ENCODE peak calls at places on chromosomes 11 and 22, in five cellular contexts. C is NT2/D1, A is HEK293T, T is HepG2, P is H1. J is an unnamed sample.

GRCh38 chr22:48921411-48921903 is 906.2 kb downstream of the BRD1 start:
- DNase-seq in P (no peak), C (no peak), A (no peak), T (no peak), J (no peak)

GRCh38 chr11:69523453-69523852 is 42.0 kb downstream of the LINC01488 start:
- DNase-seq in C (no peak), P (no peak), T (no peak), A (no peak), J (no peak)

GRCh38 chr11:133919330-133920108 is 37.2 kb downstream of the IGSF9B start:
- DNase-seq in P (no peak), A (no peak), C (no peak), T (no peak), J (no peak)

GRCh38 chr11:62593434-62594044 is 2.2 kb upstream of the TUT1 start:
- DNase-seq in C (peak), A (peak), T (peak), P (no peak), J (no peak)

GRCh38 chr22:17366830-17367229 is 2.4 kb upstream of the CECR2 start:
- DNase-seq in P (no peak), T (no peak), C (no peak), A (peak), J (no peak)

GRCh38 chr11:10305964-10306918 is 1.4 kb downstream of the ADM start:
- DNase-seq in T (no peak), A (no peak), C (no peak), P (no peak), J (no peak)

GRCh38 chr22:25955323-25955722 is 213.3 kb downstream of the MYO18B start:
- DNase-seq in P (no peak), A (no peak), C (no peak), T (no peak), J (no peak)

GRCh38 chr22:47307812-47308211 is 545.4 kb downstream of the TBC1D22A start:
- DNase-seq in P (no peak), C (no peak), T (no peak), A (no peak), J (no peak)

GRCh38 chr11:132904566-132904965 is 627.7 kb downstream of the OPCML start:
- DNase-seq in C (no peak), P (no peak), A (no peak), T (no peak), J (no peak)

GRCh38 chr11:73205666-73206343 is 12.3 kb upstream of the P2RY2 start:
- DNase-seq in T (no peak), C (no peak), A (no peak), P (no peak), J (no peak)

GRCh38 chr11:79102821-79103220 is 338.0 kb downstream of the TENM4 start:
- DNase-seq in T (no peak), C (no peak), A (no peak), P (no peak), J (no peak)

GRCh38 chr11:10325398-10326079 is 20.7 kb downstream of the ADM start:
- DNase-seq in T (no peak), P (no peak), A (no peak), C (no peak), J (no peak)

GRCh38 chr11:87185228-87185627 is 147.5 kb downstream of the TMEM135 start:
- DNase-seq in P (no peak), A (no peak), T (no peak), C (no peak), J (no peak)

GRCh38 chr11:8267831-8268529 is 4.3 kb upstream of the LMO1 start:
- DNase-seq in T (no peak), P (no peak), C (no peak), A (no peak), J (no peak)

GRCh38 chr11:75142714-75143419 is 8.0 kb upstream of the SLCO2B1 start:
- DNase-seq in C (peak), A (no peak), P (peak), T (peak), J (peak)

GRCh38 chr11:17595526-17596309 is 48.7 kb downstream of the OTOG start:
- DNase-seq in T (no peak), A (no peak), P (no peak), C (no peak), J (no peak)

GRCh38 chr11:26187639-26188038 is 144.3 kb upstream of the ANO3 start:
- DNase-seq in T (peak), P (no peak), C (no peak), A (no peak), J (no peak)

GRCh38 chr11:33867566-33867965 is 24.3 kb downstream of the LMO2 start:
- DNase-seq in P (no peak), T (no peak), C (no peak), A (no peak), J (no peak)

GRCh38 chr11:130873766-130874165 is 42.5 kb downstream of the SNX19 start:
- DNase-seq in T (no peak), P (no peak), A (no peak), C (no peak), J (no peak)

GRCh38 chr11:17650601-17650911 is 68.8 kb upstream of the MYOD1 start:
- DNase-seq in C (no peak), A (no peak), T (no peak), P (no peak), J (no peak)

GRCh38 chr11:6129634-6130033 is 22.1 kb downstream of the OR56B4 start:
- DNase-seq in C (no peak), P (no peak), A (no peak), T (no peak), J (no peak)

GRCh38 chr11:76471378-76471777 is 26.6 kb downstream of the EMSY start:
- DNase-seq in T (no peak), C (no peak), P (no peak), A (no peak), J (no peak)

GRCh38 chr11:57762235-57762866 is 749 bp downstream of the CTNND1 start:
- DNase-seq in P (no peak), T (no peak), C (no peak), A (peak), J (no peak)

GRCh38 chr11:77067776-77068460 is 1.1 kb downstream of the CAPN5 start:
- DNase-seq in P (no peak), C (no peak), A (no peak), T (no peak), J (no peak)

GRCh38 chr22:21942407-21942895 is 10.2 kb downstream of the PPM1F start:
- DNase-seq in T (no peak), A (no peak), P (no peak), C (no peak), J (no peak)

GRCh38 chr11:128210148-128210940 is 377.0 kb downstream of the ETS1 start:
- DNase-seq in C (peak), P (peak), A (no peak), T (peak), J (no peak)

GRCh38 chr11:71446942-71447688 is 1.1 kb downstream of the DHCR7 start:
- DNase-seq in P (no peak), T (peak), C (no peak), A (no peak), J (no peak)

GRCh38 chr11:1561266-1561665 is 10.8 kb downstream of the DUSP8 start:
- DNase-seq in A (no peak), C (no peak), T (no peak), P (no peak), J (no peak)

GRCh38 chr11:1561955-1562354 is 10.1 kb downstream of the DUSP8 start:
- DNase-seq in T (no peak), C (no peak), P (no peak), A (no peak), J (no peak)

GRCh38 chr11:1560618-1561251 is 11.3 kb downstream of the DUSP8 start:
- DNase-seq in A (no peak), C (no peak), T (no peak), P (no peak), J (no peak)

GRCh38 chr11:1559103-1559951 is 12.7 kb downstream of the DUSP8 start:
- DNase-seq in C (no peak), A (no peak), T (no peak), P (no peak), J (no peak)

DNA sequence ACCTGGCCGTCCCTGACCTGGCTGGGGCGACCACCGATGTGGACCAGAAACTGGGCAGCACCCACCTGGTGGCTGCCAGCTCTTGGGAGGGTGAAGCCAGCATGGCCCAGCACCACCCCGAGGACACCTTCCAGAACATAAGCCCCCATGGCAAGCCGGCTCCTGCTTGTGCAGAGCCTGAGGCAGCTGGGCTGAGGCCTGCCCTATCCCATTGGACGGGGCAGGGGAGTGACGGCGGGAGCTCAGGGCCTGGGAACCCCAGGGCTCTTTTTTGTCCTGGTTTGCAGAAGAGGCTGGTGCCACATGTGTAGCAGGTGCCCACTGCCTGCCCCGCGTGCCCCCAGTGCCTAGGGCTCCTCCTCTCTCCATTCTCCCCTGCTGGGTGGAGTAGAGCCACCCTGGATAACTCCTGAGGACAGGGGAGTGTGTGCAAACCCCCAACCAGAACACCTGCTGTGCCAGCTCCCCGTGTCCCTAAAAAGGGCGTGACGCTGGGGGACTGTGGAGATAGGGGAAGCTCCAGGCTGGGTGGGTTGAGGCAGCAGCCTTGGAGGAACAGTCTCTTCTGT is 12.0 kb downstream of the DUSP8 start:
- DNase-seq in T (no peak), A (no peak), P (no peak), C (no peak), J (no peak)
- TF ChIP-seq SUZ12 in T (no peak), A (no peak), P (no peak), C (no peak), J (no peak)

DNA sequence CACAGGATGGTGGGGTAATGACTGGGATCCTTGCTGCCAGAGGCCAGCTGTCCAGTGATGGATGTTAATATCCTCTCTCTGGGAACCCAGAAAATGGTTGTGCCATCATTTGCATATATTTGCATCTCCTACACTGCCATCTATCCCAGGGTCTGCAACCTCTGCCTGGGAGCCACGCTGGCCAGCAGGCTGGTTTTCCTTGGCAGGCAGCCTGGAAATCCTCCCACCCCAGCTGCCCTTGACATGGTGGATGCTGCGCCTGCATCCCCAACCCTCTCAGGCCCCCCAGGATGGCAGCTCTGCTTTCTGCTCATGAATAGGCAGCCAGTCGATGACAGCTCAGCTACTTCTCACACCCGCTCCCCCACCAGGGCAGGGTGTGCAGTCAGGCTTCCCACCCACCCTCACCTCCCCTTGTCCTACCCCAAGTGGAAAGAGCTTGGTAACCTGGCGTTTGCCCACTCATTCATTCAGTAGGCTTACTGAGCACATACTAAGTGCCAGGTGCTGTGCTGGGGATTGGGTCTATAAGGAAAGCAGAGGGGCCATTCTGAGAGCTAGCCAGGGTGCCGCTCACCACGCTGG is 202.5 kb downstream of the TRIM29 start:
- DNase-seq in A (no peak), C (no peak), P (no peak), T (no peak), J (no peak)
- TF ChIP-seq SUZ12 in A (no peak), C (no peak), P (no peak), T (no peak), J (no peak)

GRCh38 chr11:83033367-83033766 is 38.3 kb downstream of the RAB30 start:
- DNase-seq in P (no peak), A (no peak), C (no peak), T (no peak), J (no peak)

GRCh38 chr11:83033972-83034672 is 37.6 kb downstream of the RAB30 start:
- DNase-seq in P (no peak), A (no peak), C (no peak), T (no peak), J (no peak)

GRCh38 chr11:83034673-83035014 is 37.1 kb downstream of the RAB30 start:
- DNase-seq in T (no peak), C (no peak), A (no peak), P (no peak), J (no peak)

GRCh38 chr11:83036701-83037100 is 35.0 kb downstream of the RAB30 start:
- DNase-seq in P (no peak), T (no peak), A (no peak), C (no peak), J (no peak)

DNA sequence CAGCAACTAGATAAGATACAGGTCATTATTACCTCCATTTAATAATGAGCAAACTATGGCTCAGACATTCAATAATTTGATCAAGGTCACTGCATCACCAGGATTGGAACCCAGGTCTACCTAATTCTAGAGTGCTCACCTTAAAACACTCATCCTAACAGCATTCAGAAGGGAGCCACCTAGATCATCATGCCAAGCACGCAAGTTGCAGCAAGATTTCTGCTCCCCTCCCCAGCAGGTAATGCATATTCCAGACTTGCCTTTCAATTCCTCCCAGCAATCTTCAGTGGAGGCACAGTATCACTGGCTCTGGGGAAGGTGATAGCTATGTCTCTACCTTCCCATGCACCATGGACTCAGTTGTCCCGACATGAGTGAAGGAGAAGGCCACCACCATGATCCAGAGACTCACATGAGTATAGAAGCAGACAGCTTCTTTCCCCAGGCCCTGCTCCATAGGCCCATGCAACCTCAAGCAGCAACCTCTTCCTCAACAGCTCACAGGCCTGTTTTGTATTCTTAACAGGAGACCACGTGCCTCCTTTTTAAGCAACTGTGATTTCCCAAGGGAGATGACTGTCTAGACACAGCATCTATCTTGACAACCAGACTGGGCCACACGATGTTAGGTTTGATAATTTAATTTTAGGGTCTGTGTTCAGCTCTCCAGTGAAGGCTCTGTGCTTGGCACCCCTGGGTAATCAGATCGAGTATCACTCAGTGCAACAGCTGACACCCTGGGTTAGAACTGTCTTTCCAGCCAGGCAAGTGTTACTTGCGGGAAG is 36.4 kb downstream of the RAB30 start:
- DNase-seq in C (no peak), P (no peak), T (no peak), A (no peak), J (no peak)
- TF ChIP-seq SUZ12 in C (no peak), P (no peak), T (no peak), A (no peak), J (no peak)

GRCh38 chr22:37092997-37093396 is 16.5 kb downstream of the TMPRSS6 start:
- DNase-seq in C (no peak), A (no peak), T (no peak), P (no peak), J (no peak)
- TF ChIP-seq SUZ12 in C (no peak), A (no peak), T (no peak), P (no peak), J (no peak)

DNA sequence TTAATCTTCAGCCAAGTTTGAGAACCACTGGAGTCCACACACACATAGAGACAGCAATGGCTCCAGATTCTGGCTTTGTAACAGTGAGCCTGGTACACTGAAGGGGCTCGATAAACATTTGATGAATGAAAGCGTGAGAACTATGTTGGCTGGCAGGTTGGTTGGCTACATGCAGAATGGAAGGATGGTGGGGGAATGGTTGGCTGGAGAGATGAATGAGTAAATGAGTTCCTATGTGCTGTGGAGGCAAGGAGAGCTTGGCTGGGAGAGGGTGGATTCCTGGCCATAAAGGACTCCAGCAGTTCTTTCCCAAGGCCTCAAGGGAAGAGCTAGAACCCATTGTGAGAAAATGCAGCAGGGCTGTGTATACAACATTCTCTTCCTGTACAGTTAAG is 168.0 kb upstream of the NECTIN1 start:
- DNase-seq in T (no peak), C (no peak), P (no peak), A (no peak), J (no peak)
- TF ChIP-seq SUZ12 in T (no peak), C (no peak), P (no peak), A (no peak), J (no peak)

GRCh38 chr11:19844806-19845205 is 132.2 kb downstream of the NAV2 start:
- DNase-seq in A (no peak), P (no peak), C (no peak), T (no peak), J (no peak)
- TF ChIP-seq SUZ12 in A (no peak), P (no peak), C (no peak), T (no peak), J (no peak)